ENCODE peak calls at places on chromosomes 11 and 22, in four cellular contexts. One of them, this sample, is unnamed. For H3K4me1, the result is how much of the 10 kb centered on the place peaks cover.

GRCh38 chr11:87445002-87445401 is 407.3 kb downstream of the TMEM135 start:
- DNase-seq in adipocyte: peak
- DNase-seq in stomach: no peak
- DNase-seq in GM23248: peak
- DNase-seq in this sample: no peak

GRCh38 chr11:82631722-82632630 is 101.7 kb downstream of the FAM181B start:
- DNase-seq in adipocyte: no peak
- DNase-seq in stomach: no peak
- DNase-seq in GM23248: peak
- DNase-seq in this sample: no peak

GRCh38 chr22:23688121-23688520 is 2.7 kb upstream of the RGL4 start:
- DNase-seq in adipocyte: no peak
- DNase-seq in stomach: peak
- DNase-seq in GM23248: no peak
- DNase-seq in this sample: no peak

GRCh38 chr22:45671051-45671782 is 417 bp upstream of the ATXN10 start:
- DNase-seq in adipocyte: peak
- DNase-seq in stomach: no peak
- DNase-seq in GM23248: peak
- DNase-seq in this sample: no peak

GRCh38 chr11:30586251-30587144 is at the start of gene MPPED2:
- DNase-seq in adipocyte: no peak
- DNase-seq in stomach: no peak
- DNase-seq in GM23248: peak
- DNase-seq in this sample: peak

GRCh38 chr11:44564653-44565007 is 833 bp upstream of the CD82 start:
- DNase-seq in adipocyte: peak
- DNase-seq in stomach: peak
- DNase-seq in GM23248: peak
- DNase-seq in this sample: peak

GRCh38 chr11:116233581-116233980 is 539.2 kb downstream of the BUD13 start:
- DNase-seq in adipocyte: no peak
- DNase-seq in stomach: no peak
- DNase-seq in GM23248: no peak
- DNase-seq in this sample: no peak

GRCh38 chr11:119709638-119710346 is 19.2 kb downstream of the NECTIN1 start:
- DNase-seq in adipocyte: peak
- DNase-seq in stomach: no peak
- DNase-seq in GM23248: no peak
- DNase-seq in this sample: no peak

GRCh38 chr11:119828011-119828410 is 99.0 kb upstream of the NECTIN1 start:
- DNase-seq in adipocyte: no peak
- DNase-seq in stomach: no peak
- DNase-seq in GM23248: no peak
- DNase-seq in this sample: peak

GRCh38 chr11:70111269-70112016 is 33.3 kb downstream of the ANO1 start:
- DNase-seq in adipocyte: peak
- DNase-seq in stomach: peak
- DNase-seq in GM23248: peak
- DNase-seq in this sample: peak

GRCh38 chr22:28894320-28894719 is 10.9 kb downstream of the ZNRF3 start:
- DNase-seq in adipocyte: no peak
- DNase-seq in stomach: no peak
- DNase-seq in GM23248: no peak
- DNase-seq in this sample: peak

GRCh38 chr22:48827904-48828555 is 999.6 kb downstream of the BRD1 start:
- DNase-seq in adipocyte: no peak
- DNase-seq in stomach: no peak
- DNase-seq in GM23248: no peak
- DNase-seq in this sample: no peak

GRCh38 chr22:38732251-38732815 is 23.5 kb downstream of the SUN2 start:
- DNase-seq in adipocyte: no peak
- DNase-seq in stomach: peak
- DNase-seq in GM23248: no peak
- DNase-seq in this sample: peak

GRCh38 chr11:5837695-5838094 is 4.0 kb downstream of the OR52E6 start:
- DNase-seq in adipocyte: no peak
- DNase-seq in stomach: no peak
- DNase-seq in GM23248: no peak
- DNase-seq in this sample: no peak

GRCh38 chr11:125123947-125124633 is 12.7 kb upstream of the TMEM218 start:
- DNase-seq in adipocyte: peak
- DNase-seq in stomach: peak
- DNase-seq in GM23248: peak
- DNase-seq in this sample: peak

GRCh38 chr22:17890892-17891291 is 116.6 kb upstream of the BID start:
- DNase-seq in adipocyte: no peak
- DNase-seq in stomach: no peak
- DNase-seq in GM23248: no peak
- DNase-seq in this sample: no peak

GRCh38 chr11:9639099-9639498 is 24.8 kb upstream of the SWAP70 start:
- DNase-seq in adipocyte: no peak
- DNase-seq in stomach: peak
- DNase-seq in GM23248: no peak
- DNase-seq in this sample: peak

GRCh38 chr11:17766590-17766989 is 32.0 kb downstream of the KCNC1 start:
- DNase-seq in adipocyte: no peak
- DNase-seq in stomach: no peak
- DNase-seq in GM23248: no peak
- DNase-seq in this sample: no peak

GRCh38 chr22:40651563-40652501 is 15.3 kb upstream of the MRTFA start:
- DNase-seq in adipocyte: peak
- DNase-seq in stomach: peak
- DNase-seq in GM23248: peak
- DNase-seq in this sample: peak

GRCh38 chr22:46178755-46179505 is 28.6 kb downstream of the PPARA start:
- DNase-seq in adipocyte: no peak
- DNase-seq in stomach: no peak
- DNase-seq in GM23248: peak
- DNase-seq in this sample: no peak

GRCh38 chr11:14179126-14179820 is 179.7 kb downstream of the RRAS2 start:
- DNase-seq in adipocyte: peak
- DNase-seq in stomach: no peak
- DNase-seq in GM23248: peak
- DNase-seq in this sample: no peak

GRCh38 chr11:102360681-102361080 is 13.7 kb downstream of the BIRC2 start:
- DNase-seq in adipocyte: no peak
- DNase-seq in stomach: no peak
- DNase-seq in GM23248: no peak
- DNase-seq in this sample: no peak

GRCh38 chr22:33605686-33606085 is 314.6 kb downstream of the LARGE1 start:
- DNase-seq in adipocyte: peak
- DNase-seq in stomach: peak
- DNase-seq in GM23248: no peak
- DNase-seq in this sample: no peak

GRCh38 chr11:3984896-3985295 is 109.7 kb upstream of the RRM1 start:
- DNase-seq in adipocyte: no peak
- DNase-seq in stomach: no peak
- DNase-seq in GM23248: no peak
- DNase-seq in this sample: no peak

GRCh38 chr22:22210889-22211833 is 33.4 kb upstream of the VPREB1 start:
- DNase-seq in adipocyte: no peak
- DNase-seq in stomach: no peak
- DNase-seq in GM23248: no peak
- DNase-seq in this sample: no peak

GRCh38 chr11:128757235-128757711 is 63.4 kb downstream of the FLI1 start:
- DNase-seq in adipocyte: no peak
- DNase-seq in stomach: no peak
- DNase-seq in GM23248: peak
- DNase-seq in this sample: no peak

GRCh38 chr22:35349704-35350538 is 31.0 kb upstream of the HMOX1 start:
- DNase-seq in adipocyte: peak
- DNase-seq in stomach: no peak
- DNase-seq in GM23248: peak
- DNase-seq in this sample: peak

GRCh38 chr22:45349916-45350315 is 40.2 kb downstream of the FAM118A start:
- DNase-seq in adipocyte: no peak
- DNase-seq in stomach: no peak
- DNase-seq in GM23248: no peak
- DNase-seq in this sample: no peak

GRCh38 chr11:62603072-62603408 is 1.4 kb upstream of the MTA2 start:
- DNase-seq in adipocyte: no peak
- DNase-seq in stomach: no peak
- DNase-seq in GM23248: no peak
- DNase-seq in this sample: no peak
- H3K4me1 ChIP-seq in adipocyte: under half
- H3K4me1 ChIP-seq in stomach: under half
- H3K4me1 ChIP-seq in GM23248: under half
- H3K4me1 ChIP-seq in this sample: under half

GRCh38 chr11:57313071-57313787 is 11.5 kb downstream of the TNKS1BP1 start:
- DNase-seq in adipocyte: no peak
- DNase-seq in stomach: peak
- DNase-seq in GM23248: no peak
- DNase-seq in this sample: no peak
- H3K4me1 ChIP-seq in adipocyte: half or more
- H3K4me1 ChIP-seq in stomach: half or more
- H3K4me1 ChIP-seq in GM23248: under half
- H3K4me1 ChIP-seq in this sample: under half

DNA sequence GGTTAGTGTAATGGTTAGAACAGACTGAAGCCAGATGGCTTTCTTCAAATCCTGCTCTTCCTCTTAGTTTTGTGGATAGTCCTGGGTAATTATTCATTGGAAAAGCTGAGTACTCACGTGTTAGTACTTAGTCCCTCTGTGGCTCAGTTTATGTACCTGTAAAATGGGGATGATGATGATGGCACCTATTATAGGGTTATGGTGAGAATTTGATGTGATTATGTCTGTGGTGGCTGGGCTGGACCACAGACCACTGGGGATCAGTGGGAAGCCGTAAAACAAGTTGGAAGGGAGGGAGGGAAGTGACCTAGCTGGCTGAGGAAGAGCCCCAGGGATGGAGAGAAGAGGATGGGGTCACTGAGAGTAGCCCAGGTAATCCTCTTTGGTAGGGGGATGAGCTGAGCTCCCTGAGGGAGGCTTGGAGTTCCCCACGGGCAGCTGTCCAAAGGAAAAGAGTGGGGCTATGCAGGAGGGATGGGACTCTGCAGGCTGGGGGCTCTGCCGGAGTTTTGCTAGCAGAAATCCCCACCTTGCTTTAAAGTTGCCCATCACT is 19.8 kb downstream of the ARHGEF17 start:
- DNase-seq in adipocyte: no peak
- DNase-seq in stomach: no peak
- DNase-seq in GM23248: no peak
- DNase-seq in this sample: no peak
- H3K4me1 ChIP-seq in adipocyte: half or more
- H3K4me1 ChIP-seq in stomach: half or more
- H3K4me1 ChIP-seq in GM23248: half or more
- H3K4me1 ChIP-seq in this sample: under half

GRCh38 chr11:77446911-77447629 is 26.8 kb downstream of the PAK1 start:
- DNase-seq in adipocyte: no peak
- DNase-seq in stomach: no peak
- DNase-seq in GM23248: no peak
- DNase-seq in this sample: no peak
- H3K4me1 ChIP-seq in adipocyte: under half
- H3K4me1 ChIP-seq in stomach: under half
- H3K4me1 ChIP-seq in GM23248: under half
- H3K4me1 ChIP-seq in this sample: under half

GRCh38 chr22:50524664-50525103 is 714 bp downstream of the SCO2 start:
- DNase-seq in adipocyte: no peak
- DNase-seq in stomach: no peak
- DNase-seq in GM23248: peak
- DNase-seq in this sample: no peak
- H3K4me1 ChIP-seq in adipocyte: under half
- H3K4me1 ChIP-seq in stomach: half or more
- H3K4me1 ChIP-seq in GM23248: under half
- H3K4me1 ChIP-seq in this sample: under half

GRCh38 chr11:10653242-10653641 is 40.3 kb downstream of the IRAG1 start:
- DNase-seq in adipocyte: no peak
- DNase-seq in stomach: no peak
- DNase-seq in GM23248: no peak
- DNase-seq in this sample: no peak
- H3K4me1 ChIP-seq in adipocyte: under half
- H3K4me1 ChIP-seq in stomach: half or more
- H3K4me1 ChIP-seq in GM23248: under half
- H3K4me1 ChIP-seq in this sample: under half

DNA sequence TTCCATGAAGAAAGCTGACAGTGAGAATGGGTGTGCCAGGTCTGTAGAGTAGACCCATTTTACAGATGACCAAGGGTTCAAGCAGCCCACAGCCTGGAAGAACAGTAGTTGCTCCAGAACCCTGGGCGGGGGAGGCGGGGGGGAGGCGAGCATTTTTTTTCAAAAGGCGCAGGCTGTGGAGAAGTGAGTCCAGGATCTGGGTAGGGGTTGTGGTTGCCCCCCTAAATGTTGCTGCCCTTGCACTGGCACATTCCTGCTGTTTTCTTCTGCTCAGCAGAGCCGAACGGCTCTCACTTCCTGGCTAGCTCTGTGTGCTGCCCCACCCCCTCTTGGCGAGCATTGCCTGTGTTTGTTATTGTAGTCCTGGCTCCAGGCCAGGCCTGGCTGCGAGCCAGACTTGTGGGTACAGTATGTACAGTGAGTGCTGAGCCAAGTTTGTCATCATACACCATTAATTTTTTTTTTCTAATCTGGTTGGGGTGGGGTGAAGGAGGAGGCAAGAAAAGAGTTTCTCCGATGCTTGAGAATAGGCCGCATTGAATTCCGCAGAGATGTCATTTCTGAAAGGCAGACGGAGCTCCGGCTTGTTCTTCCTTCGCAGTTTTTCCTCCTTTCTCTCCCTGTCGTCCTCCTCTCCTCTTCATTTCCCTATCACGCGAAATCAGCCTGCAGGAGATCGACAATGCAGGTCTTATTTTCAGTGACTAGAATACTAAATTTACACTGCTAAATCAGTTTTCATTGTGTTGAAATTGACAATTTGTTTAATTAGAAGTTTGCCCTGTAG is 100.5 kb downstream of the ZBTB16 start:
- DNase-seq in adipocyte: peak
- DNase-seq in stomach: peak
- DNase-seq in GM23248: peak
- DNase-seq in this sample: peak
- H3K4me1 ChIP-seq in adipocyte: half or more
- H3K4me1 ChIP-seq in stomach: half or more
- H3K4me1 ChIP-seq in GM23248: under half
- H3K4me1 ChIP-seq in this sample: half or more

DNA sequence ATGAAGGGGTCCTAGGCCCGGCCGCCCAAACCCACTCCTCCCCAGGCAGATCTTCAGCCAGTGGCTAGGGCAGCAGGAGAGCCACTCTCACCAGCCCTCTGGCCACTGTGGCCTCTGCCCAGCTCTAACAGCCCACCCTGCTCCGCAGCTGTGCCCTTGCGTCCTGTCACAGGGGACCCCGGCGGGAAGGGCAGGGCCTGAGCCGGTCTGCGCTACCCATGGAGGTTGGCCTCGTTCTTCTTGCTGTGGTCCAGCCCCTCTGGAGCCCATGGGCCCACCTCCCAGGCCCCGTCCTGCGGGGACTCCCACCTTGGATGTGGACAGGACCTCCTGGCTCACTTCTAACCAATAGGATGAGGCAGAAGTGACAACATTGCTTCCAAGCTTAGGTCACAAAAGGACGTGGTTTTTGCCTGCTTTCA is 38.3 kb upstream of the TH start:
- DNase-seq in adipocyte: no peak
- DNase-seq in stomach: no peak
- DNase-seq in GM23248: no peak
- DNase-seq in this sample: peak
- H3K4me1 ChIP-seq in adipocyte: under half
- H3K4me1 ChIP-seq in stomach: under half
- H3K4me1 ChIP-seq in GM23248: under half
- H3K4me1 ChIP-seq in this sample: under half